ENCODE peak calls at places on chromosomes 4 and X, in five cellular contexts. O, J, F, L and H are unnamed samples.

GRCh38 chr4:7426525-7427171 is 8.1 kb downstream of the PSAPL1 start:
- DNase-seq in O (no peak), J (peak; percentile 23), F (no peak), L (peak; percentile 7), H (no peak)

GRCh38 chr4:79198886-79199591 is 126.8 kb downstream of the NAA11 start:
- DNase-seq in O (no peak), J (no peak), F (peak; percentile 14), L (no peak), H (peak; percentile 3)

GRCh38 chr4:30962949-30963348 is 242.8 kb downstream of the PCDH7 start:
- DNase-seq in O (no peak), J (no peak), F (peak; percentile 87), L (no peak), H (peak; percentile 87)

GRCh38 chr4:167032876-167033275 is 201.4 kb downstream of the SPOCK3 start:
- DNase-seq in O (peak; percentile 31), J (no peak), F (peak; percentile 21), L (no peak), H (peak; percentile 16)

GRCh38 chr4:113331811-113332210 is 282.4 kb downstream of the ANK2 start:
- DNase-seq in O (no peak), J (peak; percentile 40), F (no peak), L (no peak), H (no peak)

GRCh38 chrX:23559975-23560374 is 107.3 kb upstream of the PRDX4 start:
- DNase-seq in O (no peak), J (no peak), F (no peak), L (no peak), H (no peak)

GRCh38 chr4:112279025-112279881 is 6.5 kb downstream of the TIFA start:
- DNase-seq in O (no peak), J (no peak), F (no peak), L (no peak), H (no peak)

GRCh38 chr4:152106113-152106763 is 345.4 kb upstream of the GATB start:
- DNase-seq in O (peak; percentile 97), J (no peak), F (peak; percentile 97), L (no peak), H (peak; percentile 95)

GRCh38 chr4:155578726-155579385 is 87.8 kb upstream of the GUCY1A1 start:
- DNase-seq in O (peak; percentile 32), J (no peak), F (peak; percentile 68), L (no peak), H (peak; percentile 55)

GRCh38 chr4:182560358-182560757 is 317.2 kb downstream of the TENM3 start:
- DNase-seq in O (no peak), J (peak; percentile 88), F (peak; percentile 77), L (no peak), H (peak; percentile 65)

GRCh38 chrX:110803506-110803905 is 7.9 kb upstream of the CHRDL1 start:
- DNase-seq in O (no peak), J (no peak), F (peak; percentile 45), L (no peak), H (peak; percentile 40)

GRCh38 chrX:153728095-153728494 is 3.4 kb downstream of the ABCD1 start:
- DNase-seq in O (no peak), J (no peak), F (no peak), L (no peak), H (no peak)

GRCh38 chr4:86221076-86221475 is 138.8 kb downstream of the MAPK10 start:
- DNase-seq in O (no peak), J (no peak), F (peak; percentile 60), L (no peak), H (peak; percentile 55)

GRCh38 chr4:2954358-2955185 is 8.6 kb downstream of the NOP14 start:
- DNase-seq in O (no peak), J (peak; percentile 68), F (no peak), L (peak; percentile 61), H (no peak)

GRCh38 chrX:117138070-117138469 is 675.3 kb upstream of the CT83 start:
- DNase-seq in O (no peak), J (no peak), F (no peak), L (no peak), H (no peak)

GRCh38 chr4:99161700-99162099 is 17.6 kb upstream of the ADH4 start:
- DNase-seq in O (no peak), J (no peak), F (no peak), L (no peak), H (no peak)

GRCh38 chrX:17038681-17039161 is 92.3 kb downstream of the REPS2 start:
- DNase-seq in O (no peak), J (no peak), F (peak; percentile 91), L (peak; percentile 6), H (peak; percentile 92)

GRCh38 chr4:40327340-40327739 is 7.8 kb upstream of the CHRNA9 start:
- DNase-seq in O (no peak), J (no peak), F (no peak), L (no peak), H (no peak)

DNA sequence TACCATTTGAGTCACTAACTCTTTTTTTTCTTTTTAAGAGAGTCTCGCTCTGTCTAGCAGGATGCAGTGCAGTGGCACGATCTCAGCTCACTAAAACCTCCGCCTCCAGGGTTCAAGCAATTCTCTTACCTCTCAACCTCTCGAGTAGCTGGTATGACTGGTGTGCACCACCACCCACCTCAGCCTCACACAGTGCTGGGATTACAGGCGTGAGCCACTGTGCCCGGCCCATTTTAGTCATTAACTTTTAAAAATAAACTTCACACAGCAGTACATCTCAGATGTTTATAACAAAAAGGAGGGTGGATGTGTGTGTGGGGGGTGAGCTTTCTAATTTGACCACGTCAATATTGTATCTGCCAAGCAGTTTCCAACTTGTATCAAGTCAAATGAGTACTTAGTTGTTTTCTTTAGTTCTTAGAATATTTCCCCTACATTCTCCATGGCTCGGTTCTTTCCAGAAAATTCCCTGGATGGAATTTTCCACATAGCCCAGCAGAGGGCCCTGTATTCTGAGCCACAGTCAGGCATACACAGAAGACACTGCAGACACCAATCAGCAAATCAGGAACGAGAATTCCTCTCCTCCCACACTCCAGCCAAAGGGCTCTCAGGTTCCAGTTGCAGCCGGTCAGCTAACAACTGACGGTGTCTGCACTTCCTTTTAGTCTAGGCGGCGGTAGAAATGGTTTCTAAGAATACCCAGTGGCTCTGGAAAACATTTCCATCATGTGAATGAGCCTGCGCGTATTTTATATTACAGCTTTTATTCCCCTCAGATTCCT is 20.1 kb upstream of the ARAF start:
- DNase-seq in O (peak; percentile 89), J (peak; percentile 86), F (peak; percentile 90), L (peak; percentile 80), H (peak; percentile 85)
- H3K4me2 ChIP-seq in O (peak overlapping the region; percentile 45), J (no peak overlapping the region), F (peak overlapping the region; percentile 13), L (peak overlapping the region; percentile 31), H (peak overlapping the region; percentile 48)

DNA sequence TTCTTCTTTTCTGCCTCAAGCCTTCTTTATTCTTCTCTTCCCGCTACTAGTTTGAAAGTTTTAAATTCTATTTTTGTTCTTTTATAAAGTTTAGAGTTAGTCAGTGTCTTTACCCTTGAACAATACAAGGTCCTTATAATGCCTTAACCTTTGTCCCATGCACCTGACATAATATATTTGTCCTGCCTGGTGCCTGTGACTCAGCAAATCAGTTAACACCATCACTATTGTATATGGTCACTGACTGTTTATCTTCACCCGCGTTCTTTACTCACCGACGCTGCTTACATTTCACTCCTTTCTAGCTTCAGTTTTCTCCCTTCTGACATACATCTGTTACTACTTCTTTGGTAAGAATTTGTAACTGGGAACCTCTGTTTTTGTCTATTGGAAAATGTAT is 5.7 kb downstream of the SMIM20 start:
- DNase-seq in O (no peak), J (no peak), F (peak; percentile 25), L (no peak), H (no peak)
- H3K4me2 ChIP-seq in O (no peak overlapping the region), J (no peak overlapping the region), F (no peak overlapping the region), L (no peak overlapping the region), H (no peak overlapping the region)

GRCh38 chr4:67568820-67569219 is 10.3 kb downstream of the STAP1 start:
- DNase-seq in O (peak; percentile 54), J (no peak), F (peak; percentile 57), L (no peak), H (peak; percentile 44)

GRCh38 chr4:67573193-67573592 is 14.7 kb downstream of the STAP1 start:
- DNase-seq in O (no peak), J (no peak), F (no peak), L (no peak), H (no peak)

GRCh38 chr4:67570537-67570936 is 12.0 kb downstream of the STAP1 start:
- DNase-seq in O (no peak), J (no peak), F (no peak), L (no peak), H (no peak)

GRCh38 chr4:67575232-67575888 is 16.8 kb downstream of the STAP1 start:
- DNase-seq in O (no peak), J (no peak), F (no peak), L (no peak), H (no peak)

GRCh38 chr4:67571975-67572374 is 13.4 kb downstream of the STAP1 start:
- DNase-seq in O (no peak), J (no peak), F (no peak), L (no peak), H (no peak)
- H3K4me2 ChIP-seq in O (no peak overlapping the region), J (no peak overlapping the region), F (no peak overlapping the region), L (no peak overlapping the region), H (no peak overlapping the region)

DNA sequence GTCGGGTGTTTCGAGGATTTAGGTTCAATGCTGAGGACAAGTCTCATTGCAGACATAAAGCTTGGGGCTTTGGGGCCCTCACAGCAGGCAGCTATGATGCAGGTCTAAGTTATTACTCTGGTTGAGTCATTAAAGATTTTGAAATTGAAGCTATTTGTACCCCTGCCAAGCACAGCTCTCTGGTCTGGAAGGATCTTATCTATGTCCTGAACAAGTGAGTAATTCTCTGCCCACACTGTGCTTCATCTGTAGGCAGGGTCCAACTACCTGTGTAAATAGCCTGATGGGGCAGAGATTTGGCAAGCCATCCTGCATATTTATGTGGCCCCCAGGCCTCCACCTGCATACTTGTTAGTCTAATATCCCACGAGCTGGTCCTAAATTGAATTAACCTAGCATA is 41.4 kb upstream of the MAGEA4 start:
- DNase-seq in O (peak; percentile 55), J (no peak), F (peak; percentile 94), L (no peak), H (peak; percentile 92)
- H3K4me2 ChIP-seq in O (no peak overlapping the region), J (no peak overlapping the region), F (no peak overlapping the region), L (peak overlapping the region; percentile 72), H (peak overlapping the region; percentile 86)

GRCh38 chr4:42600578-42600977 is 56.3 kb downstream of the ATP8A1 start:
- DNase-seq in O (no peak), J (no peak), F (no peak), L (no peak), H (no peak)

GRCh38 chr4:42594880-42595279 is 62.0 kb downstream of the ATP8A1 start:
- DNase-seq in O (no peak), J (no peak), F (no peak), L (no peak), H (no peak)

GRCh38 chr4:42596918-42597317 is 60.0 kb downstream of the ATP8A1 start:
- DNase-seq in O (no peak), J (no peak), F (no peak), L (no peak), H (no peak)
- H3K4me2 ChIP-seq in O (no peak overlapping the region), J (no peak overlapping the region), F (no peak overlapping the region), L (no peak overlapping the region), H (no peak overlapping the region)

DNA sequence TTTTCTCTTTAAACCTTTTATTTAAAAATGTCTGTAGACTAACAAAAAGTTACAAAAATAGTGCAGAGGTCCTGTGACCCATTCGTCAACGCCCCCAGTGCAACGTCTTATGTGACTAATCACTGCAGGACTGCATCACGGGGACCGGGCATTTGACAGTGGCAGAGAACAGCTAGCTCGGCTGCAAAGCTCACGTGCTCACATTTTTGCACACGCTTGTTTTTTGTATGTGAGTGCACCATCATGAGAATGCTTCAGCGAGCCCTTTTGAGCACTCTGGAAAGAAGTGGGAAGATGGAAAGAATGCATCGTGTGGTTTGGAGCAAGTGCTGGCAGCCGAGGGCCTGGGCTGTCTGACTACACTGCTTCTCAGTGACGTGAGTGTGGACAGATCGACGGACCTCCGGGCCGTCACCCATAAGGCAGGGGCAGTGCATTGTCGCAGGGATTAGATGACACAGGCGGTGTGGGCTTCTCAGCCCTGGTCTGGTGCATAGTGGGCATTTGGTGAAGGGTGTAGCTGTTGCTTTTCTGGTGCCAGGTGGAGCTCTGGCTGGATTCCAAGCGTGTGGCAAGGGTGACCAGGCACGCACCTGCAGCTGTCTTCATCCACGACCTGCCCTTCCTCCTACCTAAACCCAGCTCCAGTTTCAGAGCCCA is 17.7 kb downstream of the SPON2 start:
- DNase-seq in O (no peak), J (no peak), F (peak; percentile 49), L (no peak), H (peak; percentile 24)
- H3K4me2 ChIP-seq in O (no peak overlapping the region), J (no peak overlapping the region), F (peak overlapping the region; percentile 75), L (no peak overlapping the region), H (no peak overlapping the region)